ENCODE peak calls at places on chromosomes 7 and 10, in ten cellular contexts. One of them, this sample, is unnamed.

GRCh38 chr7:1806354-1806753 is 136.3 kb downstream of the ELFN1 start:
- DNase-seq in nucleus accumbens: no peak
- DNase-seq in fibroblast of lung: no peak
- DNase-seq in B cell: no peak
- DNase-seq in activated naive CD8-positive, alpha-beta T cell treated with anti-CD3 and anti-CD28 coated beads, Interleukin-2, amount 50 U/mL, for 24 hours: no peak
- DNase-seq in AG09319: no peak
- DNase-seq in NCI-H2171: no peak
- DNase-seq in stimulated activated CD8-positive, alpha-beta memory T cell treated with anti-CD3 and anti-CD28 coated beads, Interleukin-15, amount 100 ng/mL, for 24 hours: no peak
- DNase-seq in aorta: peak
- DNase-seq in ELR: no peak
- DNase-seq in this sample: no peak

GRCh38 chr10:119079572-119080520 is 771 bp downstream of the EIF3A start:
- DNase-seq in fibroblast of lung: peak
- DNase-seq in aorta: peak
- DNase-seq in NCI-H2171: peak
- DNase-seq in B cell: peak
- DNase-seq in ELR: peak
- DNase-seq in nucleus accumbens: peak
- DNase-seq in activated naive CD8-positive, alpha-beta T cell treated with anti-CD3 and anti-CD28 coated beads, Interleukin-2, amount 50 U/mL, for 24 hours: peak
- DNase-seq in stimulated activated CD8-positive, alpha-beta memory T cell treated with anti-CD3 and anti-CD28 coated beads, Interleukin-15, amount 100 ng/mL, for 24 hours: peak
- DNase-seq in AG09319: peak
- DNase-seq in this sample: no peak

GRCh38 chr7:4774804-4775280 is 581 bp upstream of the AP5Z1 start:
- DNase-seq in NCI-H2171: no peak
- DNase-seq in nucleus accumbens: no peak
- DNase-seq in AG09319: peak
- DNase-seq in aorta: peak
- DNase-seq in activated naive CD8-positive, alpha-beta T cell treated with anti-CD3 and anti-CD28 coated beads, Interleukin-2, amount 50 U/mL, for 24 hours: no peak
- DNase-seq in fibroblast of lung: peak
- DNase-seq in stimulated activated CD8-positive, alpha-beta memory T cell treated with anti-CD3 and anti-CD28 coated beads, Interleukin-15, amount 100 ng/mL, for 24 hours: no peak
- DNase-seq in B cell: no peak
- DNase-seq in ELR: peak
- DNase-seq in this sample: no peak

GRCh38 chr7:55939514-55940123 is 12.1 kb upstream of the MRPS17 start:
- DNase-seq in B cell: no peak
- DNase-seq in AG09319: no peak
- DNase-seq in aorta: no peak
- DNase-seq in stimulated activated CD8-positive, alpha-beta memory T cell treated with anti-CD3 and anti-CD28 coated beads, Interleukin-15, amount 100 ng/mL, for 24 hours: no peak
- DNase-seq in ELR: no peak
- DNase-seq in nucleus accumbens: no peak
- DNase-seq in NCI-H2171: no peak
- DNase-seq in fibroblast of lung: no peak
- DNase-seq in activated naive CD8-positive, alpha-beta T cell treated with anti-CD3 and anti-CD28 coated beads, Interleukin-2, amount 50 U/mL, for 24 hours: no peak
- DNase-seq in this sample: no peak

GRCh38 chr10:24642921-24643678 is 80.6 kb downstream of the ARHGAP21 start:
- DNase-seq in activated naive CD8-positive, alpha-beta T cell treated with anti-CD3 and anti-CD28 coated beads, Interleukin-2, amount 50 U/mL, for 24 hours: no peak
- DNase-seq in stimulated activated CD8-positive, alpha-beta memory T cell treated with anti-CD3 and anti-CD28 coated beads, Interleukin-15, amount 100 ng/mL, for 24 hours: no peak
- DNase-seq in nucleus accumbens: no peak
- DNase-seq in fibroblast of lung: peak
- DNase-seq in ELR: peak
- DNase-seq in AG09319: peak
- DNase-seq in aorta: no peak
- DNase-seq in NCI-H2171: peak
- DNase-seq in B cell: no peak
- DNase-seq in this sample: no peak

GRCh38 chr7:27091125-27091524 is 4.7 kb downstream of the HOXA1 start:
- DNase-seq in aorta: no peak
- DNase-seq in nucleus accumbens: no peak
- DNase-seq in stimulated activated CD8-positive, alpha-beta memory T cell treated with anti-CD3 and anti-CD28 coated beads, Interleukin-15, amount 100 ng/mL, for 24 hours: no peak
- DNase-seq in fibroblast of lung: no peak
- DNase-seq in ELR: no peak
- DNase-seq in NCI-H2171: no peak
- DNase-seq in activated naive CD8-positive, alpha-beta T cell treated with anti-CD3 and anti-CD28 coated beads, Interleukin-2, amount 50 U/mL, for 24 hours: no peak
- DNase-seq in B cell: no peak
- DNase-seq in AG09319: no peak
- DNase-seq in this sample: no peak

GRCh38 chr7:22442187-22442886 is 57.7 kb downstream of the STEAP1B start:
- DNase-seq in ELR: no peak
- DNase-seq in stimulated activated CD8-positive, alpha-beta memory T cell treated with anti-CD3 and anti-CD28 coated beads, Interleukin-15, amount 100 ng/mL, for 24 hours: no peak
- DNase-seq in fibroblast of lung: no peak
- DNase-seq in AG09319: no peak
- DNase-seq in B cell: no peak
- DNase-seq in aorta: no peak
- DNase-seq in activated naive CD8-positive, alpha-beta T cell treated with anti-CD3 and anti-CD28 coated beads, Interleukin-2, amount 50 U/mL, for 24 hours: no peak
- DNase-seq in NCI-H2171: no peak
- DNase-seq in nucleus accumbens: no peak
- DNase-seq in this sample: no peak

GRCh38 chr10:101110856-101111523 is 20.1 kb upstream of the TLX1 start:
- DNase-seq in ELR: no peak
- DNase-seq in NCI-H2171: no peak
- DNase-seq in B cell: no peak
- DNase-seq in nucleus accumbens: no peak
- DNase-seq in AG09319: no peak
- DNase-seq in fibroblast of lung: no peak
- DNase-seq in stimulated activated CD8-positive, alpha-beta memory T cell treated with anti-CD3 and anti-CD28 coated beads, Interleukin-15, amount 100 ng/mL, for 24 hours: no peak
- DNase-seq in aorta: no peak
- DNase-seq in activated naive CD8-positive, alpha-beta T cell treated with anti-CD3 and anti-CD28 coated beads, Interleukin-2, amount 50 U/mL, for 24 hours: no peak
- DNase-seq in this sample: no peak

GRCh38 chr7:46772740-46773139 is 809.2 kb downstream of the TNS3 start:
- DNase-seq in stimulated activated CD8-positive, alpha-beta memory T cell treated with anti-CD3 and anti-CD28 coated beads, Interleukin-15, amount 100 ng/mL, for 24 hours: no peak
- DNase-seq in NCI-H2171: no peak
- DNase-seq in activated naive CD8-positive, alpha-beta T cell treated with anti-CD3 and anti-CD28 coated beads, Interleukin-2, amount 50 U/mL, for 24 hours: no peak
- DNase-seq in nucleus accumbens: no peak
- DNase-seq in fibroblast of lung: peak
- DNase-seq in aorta: no peak
- DNase-seq in B cell: no peak
- DNase-seq in ELR: no peak
- DNase-seq in AG09319: no peak
- DNase-seq in this sample: no peak

GRCh38 chr7:39621261-39621660 is 2.1 kb upstream of the RALA start:
- DNase-seq in activated naive CD8-positive, alpha-beta T cell treated with anti-CD3 and anti-CD28 coated beads, Interleukin-2, amount 50 U/mL, for 24 hours: no peak
- DNase-seq in stimulated activated CD8-positive, alpha-beta memory T cell treated with anti-CD3 and anti-CD28 coated beads, Interleukin-15, amount 100 ng/mL, for 24 hours: no peak
- DNase-seq in ELR: peak
- DNase-seq in fibroblast of lung: peak
- DNase-seq in NCI-H2171: no peak
- DNase-seq in AG09319: no peak
- DNase-seq in nucleus accumbens: no peak
- DNase-seq in B cell: no peak
- DNase-seq in aorta: no peak
- DNase-seq in this sample: no peak

GRCh38 chr7:23356726-23357125 is 57.6 kb downstream of the MALSU1 start:
- DNase-seq in B cell: no peak
- DNase-seq in AG09319: no peak
- DNase-seq in activated naive CD8-positive, alpha-beta T cell treated with anti-CD3 and anti-CD28 coated beads, Interleukin-2, amount 50 U/mL, for 24 hours: no peak
- DNase-seq in ELR: peak
- DNase-seq in nucleus accumbens: no peak
- DNase-seq in aorta: no peak
- DNase-seq in fibroblast of lung: no peak
- DNase-seq in NCI-H2171: no peak
- DNase-seq in stimulated activated CD8-positive, alpha-beta memory T cell treated with anti-CD3 and anti-CD28 coated beads, Interleukin-15, amount 100 ng/mL, for 24 hours: no peak
- DNase-seq in this sample: no peak

GRCh38 chr10:60521974-60522405 is 132.3 kb upstream of the ANK3 start:
- DNase-seq in ELR: peak
- DNase-seq in B cell: no peak
- DNase-seq in stimulated activated CD8-positive, alpha-beta memory T cell treated with anti-CD3 and anti-CD28 coated beads, Interleukin-15, amount 100 ng/mL, for 24 hours: no peak
- DNase-seq in activated naive CD8-positive, alpha-beta T cell treated with anti-CD3 and anti-CD28 coated beads, Interleukin-2, amount 50 U/mL, for 24 hours: no peak
- DNase-seq in nucleus accumbens: no peak
- DNase-seq in fibroblast of lung: no peak
- DNase-seq in AG09319: peak
- DNase-seq in aorta: no peak
- DNase-seq in NCI-H2171: no peak
- DNase-seq in this sample: no peak

GRCh38 chr10:8438603-8439002 is 384.1 kb downstream of the GATA3 start:
- DNase-seq in stimulated activated CD8-positive, alpha-beta memory T cell treated with anti-CD3 and anti-CD28 coated beads, Interleukin-15, amount 100 ng/mL, for 24 hours: no peak
- DNase-seq in ELR: no peak
- DNase-seq in nucleus accumbens: no peak
- DNase-seq in B cell: no peak
- DNase-seq in AG09319: no peak
- DNase-seq in activated naive CD8-positive, alpha-beta T cell treated with anti-CD3 and anti-CD28 coated beads, Interleukin-2, amount 50 U/mL, for 24 hours: no peak
- DNase-seq in NCI-H2171: no peak
- DNase-seq in fibroblast of lung: no peak
- DNase-seq in aorta: no peak
- DNase-seq in this sample: no peak

GRCh38 chr7:76077435-76077834 is 29.5 kb downstream of the MDH2 start:
- DNase-seq in nucleus accumbens: no peak
- DNase-seq in NCI-H2171: no peak
- DNase-seq in activated naive CD8-positive, alpha-beta T cell treated with anti-CD3 and anti-CD28 coated beads, Interleukin-2, amount 50 U/mL, for 24 hours: no peak
- DNase-seq in fibroblast of lung: no peak
- DNase-seq in AG09319: no peak
- DNase-seq in B cell: no peak
- DNase-seq in stimulated activated CD8-positive, alpha-beta memory T cell treated with anti-CD3 and anti-CD28 coated beads, Interleukin-15, amount 100 ng/mL, for 24 hours: no peak
- DNase-seq in ELR: peak
- DNase-seq in aorta: no peak
- DNase-seq in this sample: no peak

GRCh38 chr7:148856891-148857290 is 27.2 kb downstream of the EZH2 start:
- DNase-seq in aorta: no peak
- DNase-seq in AG09319: no peak
- DNase-seq in stimulated activated CD8-positive, alpha-beta memory T cell treated with anti-CD3 and anti-CD28 coated beads, Interleukin-15, amount 100 ng/mL, for 24 hours: no peak
- DNase-seq in ELR: peak
- DNase-seq in nucleus accumbens: no peak
- DNase-seq in activated naive CD8-positive, alpha-beta T cell treated with anti-CD3 and anti-CD28 coated beads, Interleukin-2, amount 50 U/mL, for 24 hours: no peak
- DNase-seq in NCI-H2171: no peak
- DNase-seq in B cell: no peak
- DNase-seq in fibroblast of lung: no peak
- DNase-seq in this sample: no peak

This sample was measured in dorsolateral prefrontal cortex.